ENCODE peak calls at places on chromosomes 2 and 18, in nine cellular contexts. Y is CD8-positive, alpha-beta memory T cell; T is PC-9; L is right lobe of liver; S is dorsolateral prefrontal cortex; Q is cardiac muscle cell; K is CD8-positive, alpha-beta T cell; J is left ventricle myocardium inferior; Z is SK-N-SH. V is an unnamed sample.
A peak's percentile ranks its signal among the peaks of the same experiment; 100 is the strongest.

GRCh38 chr2:46779447-46779941 is 136.1 kb downstream of the MCFD2 start:
- DNase-seq in Y (no peak), T (peak; percentile 48), L (no peak), S (no peak), Q (no peak), K (no peak), J (no peak), Z (no peak), V (no peak)

GRCh38 chr2:171553858-171554257 is 31.6 kb downstream of the CYBRD1 start:
- DNase-seq in Y (no peak), T (peak; percentile 75), L (no peak), S (no peak), Q (no peak), K (no peak), J (no peak), Z (peak; percentile 25), V (no peak)

GRCh38 chr2:222049946-222050345 is 248.9 kb downstream of the PAX3 start:
- DNase-seq in Y (no peak), T (peak; percentile 71), L (no peak), S (no peak), Q (no peak), K (no peak), J (no peak), Z (no peak), V (no peak)

GRCh38 chr2:217993817-217994459 is 8.9 kb downstream of the TNS1 start:
- DNase-seq in Y (peak; percentile 23), T (no peak), L (peak; percentile 71), S (peak; percentile 50), Q (peak; percentile 78), K (peak; percentile 63), J (peak; percentile 70), Z (peak; percentile 85), V (peak; percentile 40)

GRCh38 chr2:69811591-69811990 is 17.9 kb upstream of the GMCL1 start:
- DNase-seq in Y (no peak), T (no peak), L (no peak), S (no peak), Q (no peak), K (no peak), J (no peak), Z (no peak), V (no peak)

GRCh38 chr2:7706791-7707190 is 789.6 kb downstream of the RNF144A start:
- DNase-seq in Y (no peak), T (no peak), L (no peak), S (no peak), Q (no peak), K (no peak), J (no peak), Z (no peak), V (no peak)

GRCh38 chr2:128451084-128451483 is 132.4 kb upstream of the HS6ST1 start:
- DNase-seq in Y (no peak), T (no peak), L (no peak), S (no peak), Q (no peak), K (no peak), J (no peak), Z (no peak), V (no peak)

GRCh38 chr2:96470636-96471035 is 34.5 kb downstream of the NEURL3 start:
- DNase-seq in Y (peak; percentile 43), T (no peak), L (peak; percentile 77), S (peak; percentile 45), Q (peak; percentile 35), K (peak; percentile 62), J (peak; percentile 41), Z (peak; percentile 74), V (no peak)

GRCh38 chr2:36706021-36706328 is 9.5 kb downstream of the VIT start:
- DNase-seq in Y (no peak), T (no peak), L (no peak), S (no peak), Q (no peak), K (no peak), J (no peak), Z (no peak), V (peak; percentile 64)

GRCh38 chr2:111972955-111973565 is 74.7 kb downstream of the MERTK start:
- DNase-seq in Y (no peak), T (peak; percentile 84), L (no peak), S (no peak), Q (peak; percentile 13), K (no peak), J (no peak), Z (no peak), V (no peak)

GRCh38 chr2:161171595-161171929 is 11.3 kb downstream of the TANK start:
- DNase-seq in Y (no peak), T (no peak), L (no peak), S (no peak), Q (no peak), K (no peak), J (no peak), Z (no peak), V (no peak)

GRCh38 chr2:163794635-163795034 is 58.8 kb upstream of the FIGN start:
- DNase-seq in Y (no peak), T (peak; percentile 50), L (no peak), S (no peak), Q (no peak), K (no peak), J (no peak), Z (no peak), V (no peak)

GRCh38 chr2:111982822-111983221 is 72.2 kb upstream of the TMEM87B start:
- DNase-seq in Y (no peak), T (no peak), L (no peak), S (no peak), Q (no peak), K (no peak), J (no peak), Z (no peak), V (no peak)

GRCh38 chr18:36419913-36420531 is 122.5 kb downstream of the FHOD3 start:
- DNase-seq in Y (no peak), T (no peak), L (no peak), S (no peak), Q (no peak), K (no peak), J (no peak), Z (no peak), V (no peak)

GRCh38 chr2:129923265-129924141 is 56.0 kb upstream of the RAB6C start:
- DNase-seq in Y (no peak), T (no peak), L (no peak), S (no peak), Q (peak; percentile 73), K (no peak), J (no peak), Z (peak; percentile 82), V (no peak)

GRCh38 chr2:15302154-15302553 is 259.0 kb downstream of the NBAS start:
- DNase-seq in Y (no peak), T (no peak), L (no peak), S (no peak), Q (no peak), K (no peak), J (no peak), Z (no peak), V (no peak)

GRCh38 chr2:14232212-14232611 is 400.3 kb upstream of the LRATD1 start:
- DNase-seq in Y (no peak), T (no peak), L (no peak), S (no peak), Q (no peak), K (no peak), J (no peak), Z (no peak), V (no peak)
- H3K27ac ChIP-seq in Y (no peak overlapping the region), T (no peak overlapping the region), L (no peak overlapping the region), S (no peak overlapping the region), Q (no peak overlapping the region), K (no peak overlapping the region), J (no peak overlapping the region), Z (no peak overlapping the region), V (no peak overlapping the region)

DNA sequence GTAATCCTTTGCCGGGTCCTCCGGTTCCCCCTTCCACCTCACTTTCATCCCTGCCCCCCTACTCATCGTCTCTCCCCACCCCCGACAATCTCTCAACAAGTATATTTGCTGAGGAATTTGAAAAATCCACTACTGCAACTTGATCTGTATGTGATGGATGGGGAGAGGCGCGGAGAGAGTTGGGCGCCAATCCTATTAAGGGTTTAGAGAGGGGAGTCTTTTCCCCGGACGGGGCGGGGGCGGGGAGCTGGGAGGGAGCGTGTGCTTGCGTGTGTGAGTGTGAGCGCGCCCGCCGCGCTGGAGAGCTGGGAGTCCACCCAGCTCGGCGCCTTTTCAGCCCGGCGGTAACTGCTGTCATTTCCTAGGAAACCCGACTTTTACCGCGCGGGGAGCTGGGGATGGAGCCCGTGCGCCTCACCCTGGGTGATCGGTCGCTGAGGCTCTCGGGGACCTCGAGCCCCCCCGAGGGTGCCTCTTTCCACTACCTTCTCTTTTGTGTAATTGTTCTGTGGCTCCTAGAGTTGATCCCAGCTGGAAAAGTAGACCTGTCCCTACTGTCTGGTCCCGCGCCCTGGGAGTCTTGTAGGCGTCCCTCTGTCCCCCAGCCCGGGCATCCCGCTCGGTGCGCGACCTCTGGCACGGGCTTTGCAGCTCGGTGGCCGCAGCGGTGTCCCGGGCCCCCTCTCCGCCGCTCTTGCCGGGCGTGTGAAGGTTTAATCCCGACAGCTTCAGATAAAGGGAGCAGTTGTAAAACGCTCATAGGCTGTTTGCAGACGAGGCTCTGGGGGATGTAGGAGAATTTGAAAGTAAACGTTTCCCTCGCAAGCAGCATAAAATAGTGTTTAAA is 1.5 kb downstream of the GLI2 start:
- DNase-seq in Y (no peak), T (no peak), L (no peak), S (no peak), Q (peak; percentile 83), K (no peak), J (peak; percentile 48), Z (peak; percentile 74), V (no peak)
- H3K27me3 ChIP-seq in Y (peaks cover 8% of the 10 kb centered on the region), T (peaks cover 91% of the 10 kb centered on the region), L (peaks cover 39% of the 10 kb centered on the region), S (peaks cover 58% of the 10 kb centered on the region), Q (peaks cover 2% of the 10 kb centered on the region), K (no peaks in the 10 kb centered on the region), J (peaks cover 100% of the 10 kb centered on the region), Z (no peaks in the 10 kb centered on the region), V (peaks cover 69% of the 10 kb centered on the region)

GRCh38 chr2:147425437-147426038 is 419.3 kb upstream of the ACVR2A start:
- DNase-seq in Y (no peak), T (no peak), L (no peak), S (no peak), Q (no peak), K (no peak), J (no peak), Z (no peak), V (no peak)
- H3K27ac ChIP-seq in Y (no peak overlapping the region), T (no peak overlapping the region), L (no peak overlapping the region), S (no peak overlapping the region), Q (no peak overlapping the region), K (no peak overlapping the region), J (no peak overlapping the region), Z (no peak overlapping the region), V (no peak overlapping the region)

GRCh38 chr18:75208836-75209128 is 157 bp downstream of the PTGR3 start:
- DNase-seq in Y (no peak), T (no peak), L (no peak), S (no peak), Q (no peak), K (no peak), J (peak; percentile 60), Z (no peak), V (no peak)
- H3K27me3 ChIP-seq in Y (no peaks in the 10 kb centered on the region), T (no peaks in the 10 kb centered on the region), L (no peaks in the 10 kb centered on the region), S (no peaks in the 10 kb centered on the region), Q (peaks cover 58% of the 10 kb centered on the region), K (no peaks in the 10 kb centered on the region), J (no peaks in the 10 kb centered on the region), Z (no peaks in the 10 kb centered on the region), V (no peaks in the 10 kb centered on the region)